ENCODE peak calls at places on chromosomes 6 and 20, in nine cellular contexts. U is fibroblast of lung, V is aorta, I is astrocyte of the spinal cord, C is colonic mucosa, T is stomach, G is Peyer's patch, K is astrocyte of the cerebellum, W is cardiac fibroblast. Z is an unnamed sample.

GRCh38 chr6:116763871-116764270 is 1.6 kb downstream of the FAM162B start:
- DNase-seq in C (no peak), G (no peak), W (peak), V (no peak), I (no peak), T (no peak), K (no peak), U (no peak), Z (no peak)

GRCh38 chr20:36624925-36625324 is 19.3 kb downstream of the RAB5IF start:
- DNase-seq in T (no peak), G (no peak), U (no peak), K (no peak), I (no peak), V (no peak), W (no peak), C (no peak), Z (no peak)

GRCh38 chr6:167050903-167051302 is 51.7 kb downstream of the CEP43 start:
- DNase-seq in G (no peak), W (no peak), V (no peak), I (no peak), T (no peak), U (no peak), K (no peak), C (no peak), Z (no peak)

GRCh38 chr6:11085758-11086435 is 7.7 kb upstream of the SMIM13 start:
- DNase-seq in C (no peak), K (peak), W (peak), T (no peak), I (peak), V (no peak), G (no peak), U (peak), Z (peak)

GRCh38 chr6:106546322-106547052 is 82.8 kb downstream of the RTN4IP1 start:
- DNase-seq in C (no peak), V (no peak), K (peak), G (no peak), T (no peak), I (peak), U (peak), W (peak), Z (peak)

GRCh38 chr6:38876470-38876869 is 161.4 kb downstream of the DNAH8 start:
- DNase-seq in T (no peak), V (no peak), K (peak), I (peak), C (peak), W (no peak), U (peak), G (no peak), Z (no peak)

GRCh38 chr20:48051810-48052491 is 266.7 kb upstream of the SULF2 start:
- DNase-seq in U (peak), G (no peak), C (no peak), V (no peak), K (peak), W (peak), T (no peak), I (peak), Z (peak)

GRCh38 chr6:166786704-166787293 is 159.7 kb upstream of the RPS6KA2 start:
- DNase-seq in C (peak), W (peak), K (peak), V (no peak), U (peak), T (no peak), G (no peak), I (peak), Z (peak)

GRCh38 chr6:6975395-6976111 is 132.2 kb upstream of the RREB1 start:
- DNase-seq in U (no peak), C (no peak), V (no peak), G (no peak), K (no peak), T (no peak), I (no peak), W (no peak), Z (no peak)

GRCh38 chr6:43768506-43768860 is 1.5 kb upstream of the VEGFA start:
- DNase-seq in C (no peak), U (no peak), W (no peak), K (no peak), I (no peak), G (no peak), T (no peak), V (peak), Z (no peak)

GRCh38 chr6:84871925-84872324 is 107.5 kb upstream of the TBX18 start:
- DNase-seq in U (no peak), C (no peak), V (no peak), K (no peak), G (no peak), W (peak), I (no peak), T (no peak), Z (no peak)

GRCh38 chr6:36129889-36130671 is at the start of gene MAPK13:
- DNase-seq in T (peak), V (no peak), W (peak), K (no peak), C (peak), U (peak), I (no peak), G (peak), Z (peak)

GRCh38 chr6:76435174-76435573 is 362.7 kb upstream of the IMPG1 start:
- DNase-seq in G (no peak), U (no peak), W (no peak), I (no peak), C (no peak), K (no peak), T (no peak), V (no peak), Z (peak)

GRCh38 chr6:45714795-45715507 is 300.7 kb downstream of the CLIC5 start:
- DNase-seq in V (no peak), I (peak), G (no peak), W (peak), T (peak), U (peak), C (peak), K (peak), Z (peak)

GRCh38 chr6:5723905-5724691 is 282.6 kb downstream of the NRN1 start:
- DNase-seq in V (no peak), U (no peak), W (no peak), K (no peak), T (no peak), C (peak), G (no peak), I (no peak), Z (no peak)

GRCh38 chr6:105920071-105920470 is 166.1 kb upstream of the PRDM1 start:
- DNase-seq in W (no peak), V (no peak), T (no peak), K (no peak), I (no peak), U (no peak), G (no peak), C (no peak), Z (no peak)

GRCh38 chr6:42929928-42930360 is 664 bp downstream of the CNPY3 start:
- DNase-seq in V (no peak), U (peak), G (no peak), K (peak), I (peak), W (peak), C (no peak), T (peak), Z (peak)

GRCh38 chr6:41321183-41321582 is 14.2 kb upstream of the NCR2 start:
- DNase-seq in W (no peak), I (no peak), V (no peak), K (no peak), T (no peak), C (no peak), U (no peak), G (no peak), Z (no peak)

GRCh38 chr20:25276533-25277050 is 28.7 kb downstream of the PYGB start:
- DNase-seq in K (no peak), I (no peak), G (peak), T (peak), W (no peak), C (no peak), U (no peak), V (peak), Z (no peak)

GRCh38 chr20:17083738-17084137 is 143.1 kb upstream of the PCSK2 start:
- DNase-seq in K (no peak), V (no peak), T (no peak), U (peak), G (no peak), W (no peak), I (no peak), C (no peak), Z (no peak)

GRCh38 chr6:134363323-134364039 is 45.6 kb upstream of the SGK1 start:
- DNase-seq in I (peak), G (no peak), C (no peak), K (peak), U (peak), T (no peak), W (peak), V (no peak), Z (peak)

GRCh38 chr20:50648651-50649050 is 42.7 kb downstream of the RIPOR3 start:
- DNase-seq in V (no peak), G (no peak), K (no peak), U (no peak), T (no peak), C (no peak), W (no peak), I (no peak), Z (no peak)

GRCh38 chr20:34475979-34476736 is 40.1 kb upstream of the DYNLRB1 start:
- DNase-seq in V (peak), W (peak), U (peak), T (peak), G (peak), K (no peak), I (peak), C (peak), Z (peak)

GRCh38 chr6:134628154-134628553 is 310.2 kb upstream of the SGK1 start:
- DNase-seq in T (no peak), W (no peak), I (no peak), U (no peak), C (no peak), G (no peak), K (no peak), V (no peak), Z (no peak)

GRCh38 chr6:89895273-89895874 is 1.1 kb downstream of the GJA10 start:
- DNase-seq in T (no peak), U (peak), C (no peak), K (peak), G (no peak), W (peak), V (no peak), I (peak), Z (peak)

GRCh38 chr6:37399795-37400490 is 33.1 kb upstream of the CMTR1 start:
- DNase-seq in C (no peak), U (no peak), W (no peak), K (no peak), V (no peak), G (no peak), T (no peak), I (no peak), Z (no peak)

GRCh38 chr6:137878810-137879285 is 11.8 kb downstream of the TNFAIP3 start:
- DNase-seq in I (no peak), K (no peak), G (no peak), T (no peak), V (no peak), W (peak), C (no peak), U (no peak), Z (no peak)

GRCh38 chr20:4689224-4689623 is 32.5 kb upstream of the PRND start:
- DNase-seq in T (no peak), W (no peak), V (no peak), U (no peak), K (no peak), I (no peak), C (no peak), G (no peak), Z (no peak)

GRCh38 chr6:30494275-30494990 is 5.1 kb downstream of the HLA-E start:
- DNase-seq in G (no peak), V (no peak), I (no peak), W (no peak), U (no peak), T (no peak), K (no peak), C (no peak), Z (no peak)

GRCh38 chr6:53790886-53791285 is 3.9 kb upstream of the LRRC1 start:
- DNase-seq in K (no peak), I (no peak), G (no peak), W (peak), C (no peak), U (no peak), V (no peak), T (no peak), Z (no peak)

GRCh38 chr6:35304299-35304698 is 6.7 kb downstream of the DEF6 start:
- DNase-seq in I (no peak), T (no peak), U (no peak), G (no peak), C (no peak), K (no peak), W (no peak), V (no peak), Z (no peak)

GRCh38 chr6:151690768-151691562 is 116.5 kb upstream of the ESR1 start:
- DNase-seq in T (no peak), C (no peak), U (peak), G (no peak), I (no peak), V (no peak), W (peak), K (no peak), Z (peak)

GRCh38 chr20:47620808-47621805 is 119.4 kb downstream of the NCOA3 start:
- DNase-seq in G (no peak), W (peak), K (peak), U (peak), I (peak), V (no peak), C (no peak), T (no peak), Z (peak)

GRCh38 chr6:131831392-131831791 is 23.6 kb downstream of the ENPP1 start:
- DNase-seq in W (peak), K (peak), C (no peak), G (no peak), U (peak), I (peak), V (no peak), T (no peak), Z (peak)

DNA sequence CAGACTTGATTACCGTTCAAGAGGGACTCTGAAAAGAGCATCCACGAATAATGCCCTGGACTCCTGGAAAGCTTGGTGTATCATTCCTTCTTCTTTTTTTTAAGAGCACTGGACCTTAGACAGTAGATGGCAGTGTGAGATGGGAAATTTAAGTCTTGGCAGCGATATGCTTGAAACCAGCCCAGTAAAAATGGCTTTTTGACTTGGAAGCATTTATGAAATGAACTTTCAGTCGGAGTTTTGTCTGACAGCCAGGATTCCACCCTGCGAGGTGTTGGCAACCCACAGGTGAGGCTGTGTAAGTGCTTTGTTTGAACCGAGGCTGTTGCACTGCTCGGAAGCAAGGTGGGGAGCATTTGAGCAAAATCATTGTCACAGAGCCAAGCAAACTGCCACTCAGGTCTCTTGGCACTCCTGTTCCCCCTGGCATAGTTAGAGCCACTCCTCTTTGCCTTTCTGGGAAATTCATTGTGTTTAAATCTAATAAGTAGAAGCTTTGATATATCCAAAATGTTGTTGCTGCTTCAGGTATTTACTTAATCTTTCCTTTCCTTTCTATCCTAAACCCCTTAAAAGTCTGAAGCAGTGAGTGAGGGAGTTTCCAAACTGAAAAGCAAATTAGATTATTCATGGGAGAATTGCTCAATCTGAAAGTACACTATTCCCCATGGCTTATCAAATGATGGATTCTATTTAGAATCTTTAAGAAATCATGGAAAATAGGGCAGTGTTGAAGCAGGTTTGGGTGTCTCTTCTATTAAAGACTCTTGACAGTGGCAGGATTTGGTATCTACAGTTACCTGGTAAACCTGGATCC is 272.8 kb upstream of the SLC35B3 start:
- DNase-seq in W (peak), C (peak), G (no peak), T (peak), I (peak), V (no peak), K (peak), U (peak), Z (peak)
- H3K4me3 ChIP-seq in W (no peak), C (no peak), G (no peak), T (peak), I (no peak), V (peak), K (no peak), U (no peak), Z (no peak)

DNA sequence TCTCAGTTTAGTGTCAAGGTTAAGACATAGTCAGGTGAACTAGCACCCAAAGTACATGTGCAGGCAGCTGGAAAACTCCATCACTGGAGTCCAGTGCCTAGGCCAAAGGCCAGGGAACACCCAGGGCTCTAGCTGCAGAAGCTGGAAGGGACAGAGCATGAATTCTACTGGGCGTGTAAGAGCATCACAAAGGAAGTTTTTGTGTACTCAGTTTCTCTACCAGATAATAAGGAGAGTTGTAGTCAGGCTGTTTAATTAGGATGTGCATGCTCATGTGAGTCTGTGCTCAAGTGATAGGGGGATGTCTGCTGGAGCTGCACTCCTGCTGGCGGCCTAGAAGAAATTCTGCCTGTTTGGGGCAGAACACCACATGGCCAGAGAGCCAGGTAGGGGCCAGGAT is 8.1 kb downstream of the L3MBTL1 start:
- DNase-seq in U (no peak), G (no peak), I (no peak), K (no peak), C (no peak), T (no peak), V (no peak), W (no peak), Z (no peak)
- H3K4me3 ChIP-seq in U (no peak), G (no peak), I (no peak), K (peak), C (no peak), T (no peak), V (no peak), W (no peak), Z (no peak)

GRCh38 chr6:119917186-119917585 is 567.6 kb upstream of the MAN1A1 start:
- DNase-seq in U (no peak), W (no peak), K (no peak), I (no peak), T (no peak), V (no peak), C (no peak), G (no peak), Z (no peak)

GRCh38 chr6:119921491-119922010 is 572.0 kb upstream of the MAN1A1 start:
- DNase-seq in W (no peak), U (no peak), V (no peak), T (no peak), G (no peak), I (no peak), C (no peak), K (no peak), Z (no peak)

DNA sequence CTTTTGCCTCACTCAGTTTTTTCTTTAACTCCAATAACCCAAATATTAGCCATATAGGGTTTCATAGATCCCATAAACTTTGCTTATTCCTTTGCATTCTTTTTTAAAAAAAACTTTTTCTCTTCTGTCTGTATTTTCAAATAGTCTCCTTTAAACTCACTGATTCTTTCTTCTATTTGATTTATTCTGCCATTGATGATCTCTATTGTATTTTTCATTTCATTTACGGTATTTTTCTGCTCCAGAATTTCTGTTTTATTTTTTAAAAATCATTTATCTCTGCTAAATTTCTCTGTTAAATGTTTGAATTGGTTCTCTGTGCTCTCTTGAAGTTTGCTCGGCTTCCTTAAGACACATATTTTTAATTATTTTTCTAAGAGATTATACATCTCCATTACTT is 573.3 kb upstream of the MAN1A1 start:
- DNase-seq in K (no peak), G (no peak), C (no peak), U (no peak), V (no peak), T (no peak), W (no peak), I (no peak), Z (no peak)
- H3K4me3 ChIP-seq in K (no peak), G (no peak), C (no peak), U (no peak), V (no peak), T (no peak), W (no peak), I (no peak), Z (no peak)

DNA sequence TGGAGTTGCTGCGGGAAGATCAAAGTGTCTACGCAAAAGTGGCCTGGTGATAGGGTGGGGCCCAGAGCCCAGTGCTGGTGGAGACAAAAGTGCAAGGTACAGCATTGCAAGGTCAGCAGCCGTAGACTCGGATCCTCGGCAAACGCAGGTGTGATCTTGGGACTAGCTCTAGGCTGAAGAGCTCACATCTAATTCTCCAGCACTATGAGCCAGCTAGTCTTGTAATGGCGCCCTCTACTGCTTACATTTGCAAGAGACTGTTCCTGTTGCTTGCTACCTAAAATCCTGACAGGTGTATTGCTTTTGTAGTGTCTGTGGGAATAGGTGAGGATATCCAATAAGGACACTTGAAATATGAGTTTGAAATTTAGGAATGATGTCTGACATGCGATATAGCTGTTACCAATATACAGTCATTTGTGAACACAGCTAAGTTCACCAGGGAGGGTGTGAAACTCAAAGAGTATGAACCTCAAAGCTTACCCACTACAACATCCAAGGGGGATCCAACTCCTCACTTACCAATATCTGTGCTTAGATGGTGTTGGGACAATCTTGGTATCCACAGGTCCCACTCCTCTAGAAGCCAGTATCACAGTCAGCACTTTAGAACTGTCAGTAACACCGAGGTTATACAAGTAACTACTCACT is 58.4 kb downstream of the PDE7B start:
- DNase-seq in I (peak), G (peak), T (peak), W (peak), C (peak), V (no peak), U (peak), K (no peak), Z (peak)
- H3K4me3 ChIP-seq in I (no peak), G (no peak), T (no peak), W (no peak), C (no peak), V (no peak), U (no peak), K (no peak), Z (no peak)

GRCh38 chr20:63628246-63628975 is 1.5 kb upstream of the GMEB2 start:
- DNase-seq in T (peak), U (peak), I (peak), C (peak), V (peak), W (peak), K (no peak), G (peak), Z (peak)
- H3K4me3 ChIP-seq in T (peak), U (peak), I (peak), C (peak), V (peak), W (peak), K (peak), G (peak), Z (peak)

DNA sequence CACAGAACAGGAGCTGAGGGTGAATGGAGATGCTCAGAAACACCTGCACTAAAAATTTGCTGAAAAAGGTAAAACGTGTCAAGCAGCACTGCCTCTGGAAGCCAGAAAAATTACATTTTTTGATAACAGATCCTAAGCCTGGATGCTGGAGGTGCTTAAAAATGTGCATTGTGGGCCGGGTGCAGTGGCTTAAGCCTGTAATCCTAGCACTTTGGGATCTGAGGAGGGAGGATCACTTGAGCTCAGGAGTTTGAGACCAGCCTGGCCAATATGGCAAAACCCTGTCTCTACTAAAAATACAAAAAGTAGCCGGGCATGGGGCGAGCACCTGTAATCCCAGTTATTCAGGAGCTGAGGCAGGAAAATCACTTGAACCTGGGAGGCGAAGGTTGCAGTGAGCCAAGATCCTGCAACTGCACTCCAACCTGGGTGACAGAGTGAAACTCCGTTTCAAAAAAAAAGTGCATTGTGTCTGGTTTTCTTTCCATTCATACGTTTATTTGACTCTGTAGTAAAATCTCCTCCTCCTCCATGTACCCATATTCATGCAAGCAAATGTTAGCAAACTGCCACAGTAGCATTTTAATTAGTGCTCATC is 587 bp upstream of the BTN3A1 start:
- DNase-seq in U (no peak), I (no peak), K (no peak), V (no peak), G (no peak), W (no peak), T (no peak), C (no peak), Z (no peak)
- H3K4me3 ChIP-seq in U (peak), I (peak), K (peak), V (peak), G (peak), W (peak), T (peak), C (peak), Z (peak)